ENCODE peak calls at places on chromosomes 12 and 14, in ten cellular contexts. One of them, this sample, is unnamed.

GRCh38 chr12:112907415-112908157 is 824 bp downstream of the OAS1 start:
- DNase-seq in HuH-7: no peak
- DNase-seq in Jurkat, Clone E6-1: peak
- DNase-seq in GM23248: no peak
- DNase-seq in Calu3: no peak
- DNase-seq in NCI-H1694: no peak
- DNase-seq in psoas muscle: no peak
- DNase-seq in hypothalamus: no peak
- DNase-seq in AG09309: no peak
- DNase-seq in RWPE1: no peak
- DNase-seq in this sample: peak

GRCh38 chr12:127125607-127126259 is 1141.2 kb upstream of the TMEM132C start:
- DNase-seq in RWPE1: peak
- DNase-seq in Calu3: peak
- DNase-seq in HuH-7: peak
- DNase-seq in hypothalamus: no peak
- DNase-seq in Jurkat, Clone E6-1: no peak
- DNase-seq in GM23248: peak
- DNase-seq in psoas muscle: no peak
- DNase-seq in NCI-H1694: no peak
- DNase-seq in AG09309: peak
- DNase-seq in this sample: peak

GRCh38 chr12:2673966-2674810 is 120.6 kb upstream of the FKBP4 start:
- DNase-seq in hypothalamus: no peak
- DNase-seq in RWPE1: no peak
- DNase-seq in Calu3: no peak
- DNase-seq in Jurkat, Clone E6-1: no peak
- DNase-seq in HuH-7: no peak
- DNase-seq in GM23248: peak
- DNase-seq in NCI-H1694: no peak
- DNase-seq in psoas muscle: no peak
- DNase-seq in AG09309: no peak
- DNase-seq in this sample: no peak

GRCh38 chr14:32374155-32374554 is 45.1 kb downstream of the AKAP6 start:
- DNase-seq in psoas muscle: no peak
- DNase-seq in Jurkat, Clone E6-1: no peak
- DNase-seq in HuH-7: no peak
- DNase-seq in RWPE1: no peak
- DNase-seq in NCI-H1694: no peak
- DNase-seq in hypothalamus: no peak
- DNase-seq in AG09309: no peak
- DNase-seq in Calu3: no peak
- DNase-seq in GM23248: peak
- DNase-seq in this sample: no peak

GRCh38 chr12:42372154-42372791 is 46.3 kb downstream of the PPHLN1 start:
- DNase-seq in hypothalamus: no peak
- DNase-seq in GM23248: peak
- DNase-seq in psoas muscle: no peak
- DNase-seq in NCI-H1694: peak
- DNase-seq in HuH-7: peak
- DNase-seq in RWPE1: peak
- DNase-seq in Jurkat, Clone E6-1: peak
- DNase-seq in Calu3: peak
- DNase-seq in AG09309: peak
- DNase-seq in this sample: peak

GRCh38 chr12:79634957-79635471 is 55.8 kb downstream of the PAWR start:
- DNase-seq in GM23248: peak
- DNase-seq in Jurkat, Clone E6-1: no peak
- DNase-seq in AG09309: peak
- DNase-seq in HuH-7: peak
- DNase-seq in NCI-H1694: no peak
- DNase-seq in Calu3: no peak
- DNase-seq in RWPE1: peak
- DNase-seq in psoas muscle: no peak
- DNase-seq in hypothalamus: no peak
- DNase-seq in this sample: peak

GRCh38 chr14:102902523-102903247 is 19.8 kb upstream of the AMN start:
- DNase-seq in RWPE1: no peak
- DNase-seq in Jurkat, Clone E6-1: no peak
- DNase-seq in NCI-H1694: no peak
- DNase-seq in hypothalamus: no peak
- DNase-seq in Calu3: no peak
- DNase-seq in AG09309: no peak
- DNase-seq in GM23248: no peak
- DNase-seq in psoas muscle: no peak
- DNase-seq in HuH-7: no peak
- DNase-seq in this sample: no peak

GRCh38 chr14:55802986-55803431 is 223.0 kb downstream of the KTN1 start:
- DNase-seq in hypothalamus: no peak
- DNase-seq in GM23248: peak
- DNase-seq in psoas muscle: no peak
- DNase-seq in NCI-H1694: no peak
- DNase-seq in HuH-7: no peak
- DNase-seq in Jurkat, Clone E6-1: no peak
- DNase-seq in RWPE1: peak
- DNase-seq in AG09309: no peak
- DNase-seq in Calu3: peak
- DNase-seq in this sample: no peak

GRCh38 chr12:22562187-22563028 is 18.1 kb upstream of the C2CD5 start:
- DNase-seq in Jurkat, Clone E6-1: no peak
- DNase-seq in AG09309: no peak
- DNase-seq in GM23248: no peak
- DNase-seq in RWPE1: no peak
- DNase-seq in HuH-7: peak
- DNase-seq in NCI-H1694: no peak
- DNase-seq in Calu3: no peak
- DNase-seq in psoas muscle: no peak
- DNase-seq in hypothalamus: no peak
- DNase-seq in this sample: no peak

GRCh38 chr14:94364037-94364436 is 24.4 kb downstream of the SERPINA1 start:
- DNase-seq in hypothalamus: no peak
- DNase-seq in AG09309: no peak
- DNase-seq in RWPE1: no peak
- DNase-seq in GM23248: no peak
- DNase-seq in NCI-H1694: no peak
- DNase-seq in HuH-7: no peak
- DNase-seq in psoas muscle: no peak
- DNase-seq in Jurkat, Clone E6-1: no peak
- DNase-seq in Calu3: no peak
- DNase-seq in this sample: no peak

GRCh38 chr14:95832012-95832411 is 44.6 kb upstream of the TUNAR start:
- DNase-seq in NCI-H1694: no peak
- DNase-seq in HuH-7: no peak
- DNase-seq in hypothalamus: no peak
- DNase-seq in AG09309: no peak
- DNase-seq in GM23248: no peak
- DNase-seq in Calu3: no peak
- DNase-seq in Jurkat, Clone E6-1: no peak
- DNase-seq in RWPE1: no peak
- DNase-seq in psoas muscle: no peak
- DNase-seq in this sample: no peak

GRCh38 chr12:122111070-122111750 is 32.7 kb downstream of the MLXIP start:
- DNase-seq in GM23248: peak
- DNase-seq in Calu3: no peak
- DNase-seq in HuH-7: no peak
- DNase-seq in NCI-H1694: no peak
- DNase-seq in hypothalamus: no peak
- DNase-seq in AG09309: no peak
- DNase-seq in Jurkat, Clone E6-1: no peak
- DNase-seq in psoas muscle: no peak
- DNase-seq in RWPE1: peak
- DNase-seq in this sample: no peak

GRCh38 chr12:116194935-116195431 is 82.5 kb downstream of the MED13L start:
- DNase-seq in NCI-H1694: no peak
- DNase-seq in Jurkat, Clone E6-1: peak
- DNase-seq in HuH-7: no peak
- DNase-seq in Calu3: no peak
- DNase-seq in psoas muscle: no peak
- DNase-seq in GM23248: no peak
- DNase-seq in AG09309: no peak
- DNase-seq in RWPE1: no peak
- DNase-seq in hypothalamus: no peak
- DNase-seq in this sample: no peak

GRCh38 chr14:93792391-93792790 is 4.1 kb upstream of the PRIMA1 start:
- DNase-seq in AG09309: no peak
- DNase-seq in hypothalamus: no peak
- DNase-seq in NCI-H1694: no peak
- DNase-seq in GM23248: no peak
- DNase-seq in psoas muscle: no peak
- DNase-seq in Calu3: no peak
- DNase-seq in RWPE1: no peak
- DNase-seq in HuH-7: no peak
- DNase-seq in Jurkat, Clone E6-1: no peak
- DNase-seq in this sample: no peak

GRCh38 chr12:105554223-105554678 is 223.8 kb downstream of the C12orf75 start:
- DNase-seq in hypothalamus: no peak
- DNase-seq in AG09309: no peak
- DNase-seq in Jurkat, Clone E6-1: no peak
- DNase-seq in Calu3: no peak
- DNase-seq in NCI-H1694: no peak
- DNase-seq in HuH-7: no peak
- DNase-seq in psoas muscle: no peak
- DNase-seq in RWPE1: no peak
- DNase-seq in GM23248: no peak
- DNase-seq in this sample: no peak

GRCh38 chr14:59869381-59870255 is 958 bp downstream of the RTN1 start:
- DNase-seq in NCI-H1694: no peak
- DNase-seq in psoas muscle: no peak
- DNase-seq in Jurkat, Clone E6-1: no peak
- DNase-seq in AG09309: no peak
- DNase-seq in HuH-7: no peak
- DNase-seq in Calu3: no peak
- DNase-seq in hypothalamus: peak
- DNase-seq in RWPE1: peak
- DNase-seq in GM23248: peak
- DNase-seq in this sample: no peak

GRCh38 chr12:83432176-83432719 is 745.5 kb downstream of the TMTC2 start:
- DNase-seq in Jurkat, Clone E6-1: no peak
- DNase-seq in psoas muscle: no peak
- DNase-seq in Calu3: no peak
- DNase-seq in GM23248: no peak
- DNase-seq in HuH-7: no peak
- DNase-seq in NCI-H1694: no peak
- DNase-seq in RWPE1: no peak
- DNase-seq in AG09309: no peak
- DNase-seq in hypothalamus: no peak
- DNase-seq in this sample: no peak

GRCh38 chr14:101962503-101962874 is 1.9 kb upstream of the DYNC1H1 start:
- DNase-seq in HuH-7: no peak
- DNase-seq in hypothalamus: no peak
- DNase-seq in Calu3: peak
- DNase-seq in psoas muscle: peak
- DNase-seq in AG09309: peak
- DNase-seq in RWPE1: peak
- DNase-seq in Jurkat, Clone E6-1: no peak
- DNase-seq in GM23248: peak
- DNase-seq in NCI-H1694: peak
- DNase-seq in this sample: peak

GRCh38 chr14:32744811-32745445 is 193.8 kb upstream of the NPAS3 start:
- DNase-seq in HuH-7: no peak
- DNase-seq in NCI-H1694: no peak
- DNase-seq in hypothalamus: no peak
- DNase-seq in GM23248: no peak
- DNase-seq in Calu3: no peak
- DNase-seq in psoas muscle: no peak
- DNase-seq in RWPE1: no peak
- DNase-seq in AG09309: no peak
- DNase-seq in Jurkat, Clone E6-1: no peak
- DNase-seq in this sample: peak

GRCh38 chr12:112270673-112271072 is 111.6 kb downstream of the HECTD4 start:
- DNase-seq in psoas muscle: no peak
- DNase-seq in GM23248: no peak
- DNase-seq in AG09309: no peak
- DNase-seq in RWPE1: no peak
- DNase-seq in HuH-7: no peak
- DNase-seq in Calu3: no peak
- DNase-seq in Jurkat, Clone E6-1: no peak
- DNase-seq in hypothalamus: no peak
- DNase-seq in NCI-H1694: no peak
- DNase-seq in this sample: no peak

GRCh38 chr12:26113853-26114719 is 10.8 kb downstream of the BHLHE41 start:
- DNase-seq in RWPE1: peak
- DNase-seq in Jurkat, Clone E6-1: peak
- DNase-seq in AG09309: peak
- DNase-seq in GM23248: peak
- DNase-seq in NCI-H1694: no peak
- DNase-seq in Calu3: peak
- DNase-seq in HuH-7: peak
- DNase-seq in psoas muscle: peak
- DNase-seq in hypothalamus: peak
- DNase-seq in this sample: peak

GRCh38 chr12:3033538-3033865 is 43.7 kb upstream of the TSPAN9 start:
- DNase-seq in NCI-H1694: no peak
- DNase-seq in Jurkat, Clone E6-1: no peak
- DNase-seq in psoas muscle: peak
- DNase-seq in HuH-7: no peak
- DNase-seq in Calu3: no peak
- DNase-seq in GM23248: no peak
- DNase-seq in hypothalamus: no peak
- DNase-seq in AG09309: no peak
- DNase-seq in RWPE1: no peak
- DNase-seq in this sample: no peak

GRCh38 chr12:78034025-78034424 is 203.3 kb downstream of the NAV3 start:
- DNase-seq in RWPE1: no peak
- DNase-seq in Jurkat, Clone E6-1: no peak
- DNase-seq in Calu3: no peak
- DNase-seq in hypothalamus: no peak
- DNase-seq in AG09309: peak
- DNase-seq in HuH-7: peak
- DNase-seq in NCI-H1694: no peak
- DNase-seq in GM23248: peak
- DNase-seq in psoas muscle: no peak
- DNase-seq in this sample: peak

This sample was measured in trophoblast cell.